ENCODE peak calls at places on chromosomes 13 and 19, in nine cellular contexts. One of them, this sample, is unnamed.

GRCh38 chr19:39845621-39846175 is 481 bp downstream of the FBL start:
- DNase-seq in stimulated activated CD4-positive, alpha-beta T cell treated with anti-CD3 and anti-CD28 coated beads, Interleukin-1b, Interleukin-23, amount 100 ng/mL, for 24 hours: peak
- DNase-seq in NCI-H748 treated with DMSO at 0.1 percent for 48 hours: peak
- DNase-seq in AG09319: peak
- DNase-seq in mesenchymal stem cell: peak
- DNase-seq in stimulated activated naive B cell treated with anti-CD40 and anti-IgM and Interleukin-4, amounts not matched to agents 10 μg/mL and 1 μg/mL and 100 μg/mL, for 72 hours: no peak
- DNase-seq in endothelial cell: no peak
- DNase-seq in lung: no peak
- DNase-seq in ACHN: peak
- DNase-seq in this sample: no peak

GRCh38 chr19:15216363-15216762 is 15.6 kb upstream of the NOTCH3 start:
- DNase-seq in mesenchymal stem cell: no peak
- DNase-seq in stimulated activated CD4-positive, alpha-beta T cell treated with anti-CD3 and anti-CD28 coated beads, Interleukin-1b, Interleukin-23, amount 100 ng/mL, for 24 hours: no peak
- DNase-seq in lung: no peak
- DNase-seq in endothelial cell: no peak
- DNase-seq in stimulated activated naive B cell treated with anti-CD40 and anti-IgM and Interleukin-4, amounts not matched to agents 10 μg/mL and 1 μg/mL and 100 μg/mL, for 72 hours: no peak
- DNase-seq in NCI-H748 treated with DMSO at 0.1 percent for 48 hours: no peak
- DNase-seq in ACHN: no peak
- DNase-seq in AG09319: no peak
- DNase-seq in this sample: no peak

GRCh38 chr13:26967119-26968038 is 204.2 kb downstream of the USP12 start:
- DNase-seq in ACHN: no peak
- DNase-seq in stimulated activated CD4-positive, alpha-beta T cell treated with anti-CD3 and anti-CD28 coated beads, Interleukin-1b, Interleukin-23, amount 100 ng/mL, for 24 hours: no peak
- DNase-seq in stimulated activated naive B cell treated with anti-CD40 and anti-IgM and Interleukin-4, amounts not matched to agents 10 μg/mL and 1 μg/mL and 100 μg/mL, for 72 hours: no peak
- DNase-seq in AG09319: no peak
- DNase-seq in lung: no peak
- DNase-seq in mesenchymal stem cell: peak
- DNase-seq in NCI-H748 treated with DMSO at 0.1 percent for 48 hours: no peak
- DNase-seq in endothelial cell: no peak
- DNase-seq in this sample: no peak

GRCh38 chr13:39578821-39579291 is 24.1 kb downstream of the LHFPL6 start:
- DNase-seq in endothelial cell: no peak
- DNase-seq in ACHN: no peak
- DNase-seq in NCI-H748 treated with DMSO at 0.1 percent for 48 hours: no peak
- DNase-seq in AG09319: no peak
- DNase-seq in lung: no peak
- DNase-seq in stimulated activated naive B cell treated with anti-CD40 and anti-IgM and Interleukin-4, amounts not matched to agents 10 μg/mL and 1 μg/mL and 100 μg/mL, for 72 hours: no peak
- DNase-seq in mesenchymal stem cell: no peak
- DNase-seq in stimulated activated CD4-positive, alpha-beta T cell treated with anti-CD3 and anti-CD28 coated beads, Interleukin-1b, Interleukin-23, amount 100 ng/mL, for 24 hours: no peak
- DNase-seq in this sample: no peak

GRCh38 chr19:55373318-55373992 is 3.2 kb upstream of the TMEM190 start:
- DNase-seq in ACHN: no peak
- DNase-seq in stimulated activated CD4-positive, alpha-beta T cell treated with anti-CD3 and anti-CD28 coated beads, Interleukin-1b, Interleukin-23, amount 100 ng/mL, for 24 hours: no peak
- DNase-seq in mesenchymal stem cell: no peak
- DNase-seq in AG09319: no peak
- DNase-seq in endothelial cell: no peak
- DNase-seq in stimulated activated naive B cell treated with anti-CD40 and anti-IgM and Interleukin-4, amounts not matched to agents 10 μg/mL and 1 μg/mL and 100 μg/mL, for 72 hours: no peak
- DNase-seq in NCI-H748 treated with DMSO at 0.1 percent for 48 hours: no peak
- DNase-seq in lung: no peak
- DNase-seq in this sample: no peak

GRCh38 chr13:24745516-24745860 is 18.5 kb upstream of the RNF17 start:
- DNase-seq in NCI-H748 treated with DMSO at 0.1 percent for 48 hours: no peak
- DNase-seq in stimulated activated naive B cell treated with anti-CD40 and anti-IgM and Interleukin-4, amounts not matched to agents 10 μg/mL and 1 μg/mL and 100 μg/mL, for 72 hours: no peak
- DNase-seq in AG09319: no peak
- DNase-seq in ACHN: no peak
- DNase-seq in endothelial cell: no peak
- DNase-seq in stimulated activated CD4-positive, alpha-beta T cell treated with anti-CD3 and anti-CD28 coated beads, Interleukin-1b, Interleukin-23, amount 100 ng/mL, for 24 hours: no peak
- DNase-seq in mesenchymal stem cell: no peak
- DNase-seq in lung: no peak
- DNase-seq in this sample: no peak

GRCh38 chr13:79346300-79346914 is 59.6 kb downstream of the RBM26 start:
- DNase-seq in endothelial cell: no peak
- DNase-seq in stimulated activated CD4-positive, alpha-beta T cell treated with anti-CD3 and anti-CD28 coated beads, Interleukin-1b, Interleukin-23, amount 100 ng/mL, for 24 hours: no peak
- DNase-seq in ACHN: no peak
- DNase-seq in mesenchymal stem cell: no peak
- DNase-seq in NCI-H748 treated with DMSO at 0.1 percent for 48 hours: no peak
- DNase-seq in stimulated activated naive B cell treated with anti-CD40 and anti-IgM and Interleukin-4, amounts not matched to agents 10 μg/mL and 1 μg/mL and 100 μg/mL, for 72 hours: no peak
- DNase-seq in lung: no peak
- DNase-seq in AG09319: no peak
- DNase-seq in this sample: no peak

GRCh38 chr13:91539458-91540156 is 141.2 kb downstream of the GPC5 start:
- DNase-seq in ACHN: no peak
- DNase-seq in AG09319: no peak
- DNase-seq in stimulated activated naive B cell treated with anti-CD40 and anti-IgM and Interleukin-4, amounts not matched to agents 10 μg/mL and 1 μg/mL and 100 μg/mL, for 72 hours: no peak
- DNase-seq in mesenchymal stem cell: no peak
- DNase-seq in NCI-H748 treated with DMSO at 0.1 percent for 48 hours: no peak
- DNase-seq in endothelial cell: no peak
- DNase-seq in stimulated activated CD4-positive, alpha-beta T cell treated with anti-CD3 and anti-CD28 coated beads, Interleukin-1b, Interleukin-23, amount 100 ng/mL, for 24 hours: no peak
- DNase-seq in lung: no peak
- DNase-seq in this sample: no peak

GRCh38 chr19:3176715-3177501 is 1.7 kb upstream of the S1PR4 start:
- DNase-seq in stimulated activated CD4-positive, alpha-beta T cell treated with anti-CD3 and anti-CD28 coated beads, Interleukin-1b, Interleukin-23, amount 100 ng/mL, for 24 hours: no peak
- DNase-seq in AG09319: no peak
- DNase-seq in ACHN: peak
- DNase-seq in mesenchymal stem cell: peak
- DNase-seq in stimulated activated naive B cell treated with anti-CD40 and anti-IgM and Interleukin-4, amounts not matched to agents 10 μg/mL and 1 μg/mL and 100 μg/mL, for 72 hours: no peak
- DNase-seq in endothelial cell: no peak
- DNase-seq in NCI-H748 treated with DMSO at 0.1 percent for 48 hours: no peak
- DNase-seq in lung: peak
- DNase-seq in this sample: peak